ENCODE peak calls at places on chromosomes 13 and 19, in six cellular contexts. One of them, this sample, is unnamed.

GRCh38 chr13:71587778-71588177 is 279.2 kb downstream of the DACH1 start:
- DNase-seq in EH: no peak
- DNase-seq in WERI-Rb-1: no peak
- DNase-seq in anterior cingulate cortex: no peak
- DNase-seq in BE2C: no peak
- DNase-seq in HEK293T: no peak
- DNase-seq in this sample: no peak

GRCh38 chr13:56314755-56315154 is 826.0 kb upstream of the PRR20A start:
- DNase-seq in WERI-Rb-1: no peak
- DNase-seq in anterior cingulate cortex: no peak
- DNase-seq in EH: no peak
- DNase-seq in BE2C: no peak
- DNase-seq in HEK293T: no peak
- DNase-seq in this sample: no peak

GRCh38 chr19:31308781-31309180 is 40.5 kb downstream of the TSHZ3 start:
- DNase-seq in BE2C: no peak
- DNase-seq in anterior cingulate cortex: no peak
- DNase-seq in EH: no peak
- DNase-seq in HEK293T: no peak
- DNase-seq in WERI-Rb-1: no peak
- DNase-seq in this sample: no peak

GRCh38 chr19:34794289-34794960 is 21.4 kb upstream of the ZNF599 start:
- DNase-seq in EH: no peak
- DNase-seq in anterior cingulate cortex: no peak
- DNase-seq in BE2C: no peak
- DNase-seq in HEK293T: no peak
- DNase-seq in WERI-Rb-1: no peak
- DNase-seq in this sample: no peak

GRCh38 chr13:103788061-103788652 is 721.9 kb upstream of the SLC10A2 start:
- DNase-seq in BE2C: peak; percentile 58
- DNase-seq in EH: no peak
- DNase-seq in WERI-Rb-1: peak; percentile 61
- DNase-seq in HEK293T: peak; percentile 4
- DNase-seq in anterior cingulate cortex: no peak
- DNase-seq in this sample: no peak

GRCh38 chr19:960601-960938 is 23.6 kb upstream of the WDR18 start:
- DNase-seq in BE2C: no peak
- DNase-seq in anterior cingulate cortex: no peak
- DNase-seq in WERI-Rb-1: no peak
- DNase-seq in EH: no peak
- DNase-seq in HEK293T: no peak
- DNase-seq in this sample: no peak

GRCh38 chr13:22220186-22221160 is 549.6 kb downstream of the FGF9 start:
- DNase-seq in EH: no peak
- DNase-seq in WERI-Rb-1: no peak
- DNase-seq in anterior cingulate cortex: no peak
- DNase-seq in BE2C: no peak
- DNase-seq in HEK293T: no peak
- DNase-seq in this sample: no peak

GRCh38 chr13:100534147-100534818 is 54.3 kb downstream of the GGACT start:
- DNase-seq in BE2C: no peak
- DNase-seq in WERI-Rb-1: no peak
- DNase-seq in EH: no peak
- DNase-seq in HEK293T: no peak
- DNase-seq in anterior cingulate cortex: no peak
- DNase-seq in this sample: no peak

GRCh38 chr13:101623469-101624209 is 171.2 kb downstream of the ITGBL1 start:
- DNase-seq in EH: peak; percentile 35
- DNase-seq in WERI-Rb-1: no peak
- DNase-seq in BE2C: no peak
- DNase-seq in anterior cingulate cortex: no peak
- DNase-seq in HEK293T: no peak
- DNase-seq in this sample: no peak

GRCh38 chr19:1042689-1043511 is 3.0 kb downstream of the ABCA7 start:
- DNase-seq in BE2C: peak; percentile 90
- DNase-seq in anterior cingulate cortex: no peak
- DNase-seq in WERI-Rb-1: no peak
- DNase-seq in EH: no peak
- DNase-seq in HEK293T: no peak
- DNase-seq in this sample: no peak

GRCh38 chr19:15262011-15262410 is 29.8 kb upstream of the EPHX3 start:
- DNase-seq in anterior cingulate cortex: no peak
- DNase-seq in WERI-Rb-1: no peak
- DNase-seq in HEK293T: no peak
- DNase-seq in EH: no peak
- DNase-seq in BE2C: no peak
- DNase-seq in this sample: no peak

GRCh38 chr13:67390462-67391093 is 160.4 kb upstream of the PCDH9 start:
- DNase-seq in EH: no peak
- DNase-seq in BE2C: no peak
- DNase-seq in WERI-Rb-1: no peak
- DNase-seq in HEK293T: no peak
- DNase-seq in anterior cingulate cortex: no peak
- DNase-seq in this sample: no peak

GRCh38 chr13:77988355-77988754 is 69.7 kb upstream of the EDNRB start:
- DNase-seq in anterior cingulate cortex: no peak
- DNase-seq in WERI-Rb-1: no peak
- DNase-seq in BE2C: no peak
- DNase-seq in HEK293T: no peak
- DNase-seq in EH: no peak
- DNase-seq in this sample: no peak

GRCh38 chr19:584240-585001 is 5.3 kb upstream of the HCN2 start:
- DNase-seq in anterior cingulate cortex: peak; percentile 7
- DNase-seq in EH: peak; percentile 49
- DNase-seq in WERI-Rb-1: peak; percentile 85
- DNase-seq in BE2C: peak; percentile 89
- DNase-seq in HEK293T: peak; percentile 77
- DNase-seq in this sample: peak; percentile 25

GRCh38 chr19:10134040-10134439 is 14.3 kb upstream of the EIF3G start:
- DNase-seq in HEK293T: no peak
- DNase-seq in anterior cingulate cortex: no peak
- DNase-seq in BE2C: no peak
- DNase-seq in EH: no peak
- DNase-seq in WERI-Rb-1: no peak
- DNase-seq in this sample: no peak

GRCh38 chr13:25778302-25778701 is 273.5 kb downstream of the SHISA2 start:
- DNase-seq in EH: no peak
- DNase-seq in WERI-Rb-1: no peak
- DNase-seq in anterior cingulate cortex: no peak
- DNase-seq in HEK293T: no peak
- DNase-seq in BE2C: no peak
- DNase-seq in this sample: no peak

GRCh38 chr13:48078251-48078656 is 16.6 kb downstream of the MED4 start:
- DNase-seq in HEK293T: no peak
- DNase-seq in BE2C: no peak
- DNase-seq in anterior cingulate cortex: no peak
- DNase-seq in EH: peak; percentile 4
- DNase-seq in WERI-Rb-1: no peak
- DNase-seq in this sample: no peak

GRCh38 chr13:51235756-51236564 is 13.8 kb downstream of the FAM124A start:
- DNase-seq in BE2C: no peak
- DNase-seq in EH: peak; percentile 8
- DNase-seq in anterior cingulate cortex: no peak
- DNase-seq in HEK293T: no peak
- DNase-seq in WERI-Rb-1: no peak
- DNase-seq in this sample: no peak

GRCh38 chr13:37173214-37173613 is 67.8 kb upstream of the CSNK1A1L start:
- DNase-seq in HEK293T: no peak
- DNase-seq in BE2C: no peak
- DNase-seq in WERI-Rb-1: no peak
- DNase-seq in anterior cingulate cortex: no peak
- DNase-seq in EH: peak; percentile 92
- DNase-seq in this sample: no peak

GRCh38 chr13:75372517-75372916 is 109.5 kb downstream of the TBC1D4 start:
- DNase-seq in BE2C: peak; percentile 32
- DNase-seq in HEK293T: peak; percentile 68
- DNase-seq in EH: peak; percentile 64
- DNase-seq in WERI-Rb-1: no peak
- DNase-seq in anterior cingulate cortex: no peak
- DNase-seq in this sample: no peak

GRCh38 chr19:53004242-53004641 is 9.5 kb upstream of the ERVV-1 start:
- DNase-seq in BE2C: no peak
- DNase-seq in HEK293T: no peak
- DNase-seq in WERI-Rb-1: no peak
- DNase-seq in anterior cingulate cortex: no peak
- DNase-seq in EH: no peak
- DNase-seq in this sample: no peak

GRCh38 chr19:50693064-50693975 is 26.3 kb downstream of the SHANK1 start:
- DNase-seq in WERI-Rb-1: no peak
- DNase-seq in BE2C: peak; percentile 68
- DNase-seq in anterior cingulate cortex: no peak
- DNase-seq in EH: no peak
- DNase-seq in HEK293T: no peak
- DNase-seq in this sample: no peak

GRCh38 chr13:76635232-76636021 is 250.8 kb downstream of the KCTD12 start:
- DNase-seq in EH: no peak
- DNase-seq in HEK293T: no peak
- DNase-seq in WERI-Rb-1: no peak
- DNase-seq in anterior cingulate cortex: no peak
- DNase-seq in BE2C: no peak
- DNase-seq in this sample: no peak

GRCh38 chr13:102369303-102369702 is 32.5 kb downstream of the FGF14 start:
- DNase-seq in WERI-Rb-1: no peak
- DNase-seq in BE2C: no peak
- DNase-seq in anterior cingulate cortex: no peak
- DNase-seq in EH: no peak
- DNase-seq in HEK293T: no peak
- DNase-seq in this sample: no peak

GRCh38 chr13:40653558-40654318 is 12.7 kb downstream of the FOXO1 start:
- DNase-seq in anterior cingulate cortex: no peak
- DNase-seq in WERI-Rb-1: no peak
- DNase-seq in EH: peak; percentile 44
- DNase-seq in BE2C: no peak
- DNase-seq in HEK293T: no peak
- DNase-seq in this sample: no peak

GRCh38 chr13:106521101-106521799 is 14.2 kb downstream of the EFNB2 start:
- DNase-seq in BE2C: no peak
- DNase-seq in HEK293T: no peak
- DNase-seq in EH: no peak
- DNase-seq in anterior cingulate cortex: no peak
- DNase-seq in WERI-Rb-1: no peak
- DNase-seq in this sample: no peak

GRCh38 chr19:2478324-2478755 is 2.4 kb downstream of the GADD45B start:
- DNase-seq in EH: peak; percentile 69
- DNase-seq in WERI-Rb-1: no peak
- DNase-seq in anterior cingulate cortex: peak; percentile 54
- DNase-seq in HEK293T: no peak
- DNase-seq in BE2C: peak; percentile 41
- DNase-seq in this sample: no peak

GRCh38 chr19:20367811-20368294 is 197.7 kb downstream of the ZNF737 start:
- DNase-seq in BE2C: no peak
- DNase-seq in HEK293T: no peak
- DNase-seq in WERI-Rb-1: peak; percentile 87
- DNase-seq in EH: no peak
- DNase-seq in anterior cingulate cortex: peak; percentile 4
- DNase-seq in this sample: peak; percentile 5

GRCh38 chr19:53927745-53928144 is 18.7 kb downstream of the CACNG7 start:
- DNase-seq in BE2C: no peak
- DNase-seq in HEK293T: peak; percentile 50
- DNase-seq in EH: peak; percentile 60
- DNase-seq in WERI-Rb-1: no peak
- DNase-seq in anterior cingulate cortex: no peak
- DNase-seq in this sample: no peak

GRCh38 chr13:93534181-93534700 is 307.6 kb downstream of the GPC6 start:
- DNase-seq in BE2C: no peak
- DNase-seq in HEK293T: no peak
- DNase-seq in EH: no peak
- DNase-seq in anterior cingulate cortex: no peak
- DNase-seq in WERI-Rb-1: no peak
- DNase-seq in this sample: no peak

GRCh38 chr13:106756446-106756845 is 188.5 kb upstream of the ARGLU1 start:
- DNase-seq in BE2C: no peak
- DNase-seq in HEK293T: no peak
- DNase-seq in anterior cingulate cortex: no peak
- DNase-seq in WERI-Rb-1: no peak
- DNase-seq in EH: no peak
- DNase-seq in this sample: no peak

GRCh38 chr13:110561335-110562033 is at the start of gene RAB20:
- DNase-seq in anterior cingulate cortex: peak; percentile 32
- DNase-seq in BE2C: peak; percentile 73
- DNase-seq in WERI-Rb-1: peak; percentile 84
- DNase-seq in HEK293T: peak; percentile 73
- DNase-seq in EH: peak; percentile 87
- DNase-seq in this sample: peak; percentile 63

GRCh38 chr19:47036233-47036651 is 12.2 kb downstream of the TMEM160 start:
- DNase-seq in HEK293T: no peak
- DNase-seq in BE2C: peak; percentile 65
- DNase-seq in anterior cingulate cortex: no peak
- DNase-seq in EH: no peak
- DNase-seq in WERI-Rb-1: peak; percentile 61
- DNase-seq in this sample: no peak

GRCh38 chr13:102830646-102831045 is 15.2 kb upstream of the ERCC5 start:
- DNase-seq in HEK293T: no peak
- DNase-seq in anterior cingulate cortex: no peak
- DNase-seq in WERI-Rb-1: no peak
- DNase-seq in EH: peak; percentile 8
- DNase-seq in BE2C: no peak
- DNase-seq in this sample: no peak

GRCh38 chr13:27628081-27628480 is 6.4 kb downstream of the POLR1D start:
- DNase-seq in anterior cingulate cortex: no peak
- DNase-seq in EH: no peak
- DNase-seq in HEK293T: no peak
- DNase-seq in BE2C: no peak
- DNase-seq in WERI-Rb-1: no peak
- DNase-seq in this sample: no peak

GRCh38 chr13:37241786-37242185 is 136.3 kb upstream of the CSNK1A1L start:
- DNase-seq in BE2C: no peak
- DNase-seq in WERI-Rb-1: no peak
- DNase-seq in HEK293T: no peak
- DNase-seq in anterior cingulate cortex: no peak
- DNase-seq in EH: no peak
- DNase-seq in this sample: no peak

GRCh38 chr13:90686438-90686837 is 661.0 kb upstream of the MIR17HG start:
- DNase-seq in HEK293T: no peak
- DNase-seq in BE2C: no peak
- DNase-seq in EH: peak; percentile 74
- DNase-seq in anterior cingulate cortex: no peak
- DNase-seq in WERI-Rb-1: no peak
- DNase-seq in this sample: no peak

GRCh38 chr19:31348416-31349159 is 648 bp downstream of the TSHZ3 start:
- DNase-seq in HEK293T: no peak
- DNase-seq in anterior cingulate cortex: peak; percentile 42
- DNase-seq in EH: peak; percentile 35
- DNase-seq in WERI-Rb-1: peak; percentile 28
- DNase-seq in BE2C: no peak
- DNase-seq in this sample: no peak